ENCODE peak calls at places on chromosomes 16 and 17, in nine cellular contexts. B is right lobe of liver, O is uterus, S is IMR-90, E is heart left ventricle, D is bronchial epithelial cell, X is MM.1S, K is psoas muscle, J is cardiac muscle cell. Q is an unnamed sample.

GRCh38 chr16:56029026-56029425 is 153.9 kb upstream of the CES5A start:
- DNase-seq in O (no peak), X (no peak), E (no peak), D (no peak), K (no peak), S (no peak), B (no peak), J (no peak), Q (no peak)

GRCh38 chr17:319266-319665 is 33.3 kb downstream of the RPH3AL start:
- DNase-seq in D (no peak), E (no peak), J (no peak), K (peak; percentile 38), B (peak; percentile 37), O (no peak), X (no peak), S (no peak), Q (no peak)

GRCh38 chr16:8173111-8173644 is 417.1 kb downstream of the TMEM114 start:
- DNase-seq in S (peak; percentile 28), J (peak; percentile 26), D (peak; percentile 49), O (no peak), K (peak; percentile 68), B (peak; percentile 70), X (peak; percentile 28), E (peak; percentile 73), Q (no peak)

GRCh38 chr17:77638229-77638628 is 320.3 kb upstream of the TNRC6C start:
- DNase-seq in J (no peak), K (no peak), D (no peak), E (no peak), S (no peak), X (no peak), O (no peak), B (no peak), Q (no peak)

GRCh38 chr16:29794231-29794710 is 3.7 kb downstream of the KIF22 start:
- DNase-seq in X (no peak), D (no peak), O (no peak), K (no peak), J (no peak), E (no peak), S (no peak), B (no peak), Q (no peak)

GRCh38 chr16:65509172-65509571 is 387.3 kb upstream of the CDH11 start:
- DNase-seq in J (no peak), D (peak; percentile 49), B (no peak), K (no peak), O (no peak), X (no peak), E (no peak), S (no peak), Q (no peak)

GRCh38 chr17:74259667-74260524 is 14.1 kb upstream of the DNAI2 start:
- DNase-seq in X (no peak), J (no peak), O (no peak), D (peak; percentile 31), B (no peak), K (no peak), S (no peak), E (no peak), Q (no peak)

GRCh38 chr16:81758376-81758775 is 20.7 kb upstream of the PLCG2 start:
- DNase-seq in O (no peak), J (peak; percentile 8), D (peak; percentile 76), S (peak; percentile 9), E (no peak), B (no peak), K (no peak), X (no peak), Q (no peak)

GRCh38 chr16:15913046-15913698 is 24.8 kb upstream of the CEP20 start:
- DNase-seq in D (no peak), O (no peak), S (no peak), K (no peak), J (no peak), B (no peak), X (no peak), E (no peak), Q (no peak)

GRCh38 chr17:17377568-17377967 is 74.4 kb downstream of the NT5M start:
- DNase-seq in K (no peak), O (no peak), E (no peak), B (no peak), S (no peak), J (no peak), X (no peak), D (no peak), Q (no peak)
- H3K27me3 ChIP-seq in K (no peaks in the 10 kb centered on the region), O (no peaks in the 10 kb centered on the region), E (no peaks in the 10 kb centered on the region), B (no peaks in the 10 kb centered on the region), S (peaks cover 30% of the 10 kb centered on the region), J (peaks cover 8% of the 10 kb centered on the region), X (peaks cover 30% of the 10 kb centered on the region), D (peaks cover 21% of the 10 kb centered on the region), Q (no peaks in the 10 kb centered on the region)

DNA sequence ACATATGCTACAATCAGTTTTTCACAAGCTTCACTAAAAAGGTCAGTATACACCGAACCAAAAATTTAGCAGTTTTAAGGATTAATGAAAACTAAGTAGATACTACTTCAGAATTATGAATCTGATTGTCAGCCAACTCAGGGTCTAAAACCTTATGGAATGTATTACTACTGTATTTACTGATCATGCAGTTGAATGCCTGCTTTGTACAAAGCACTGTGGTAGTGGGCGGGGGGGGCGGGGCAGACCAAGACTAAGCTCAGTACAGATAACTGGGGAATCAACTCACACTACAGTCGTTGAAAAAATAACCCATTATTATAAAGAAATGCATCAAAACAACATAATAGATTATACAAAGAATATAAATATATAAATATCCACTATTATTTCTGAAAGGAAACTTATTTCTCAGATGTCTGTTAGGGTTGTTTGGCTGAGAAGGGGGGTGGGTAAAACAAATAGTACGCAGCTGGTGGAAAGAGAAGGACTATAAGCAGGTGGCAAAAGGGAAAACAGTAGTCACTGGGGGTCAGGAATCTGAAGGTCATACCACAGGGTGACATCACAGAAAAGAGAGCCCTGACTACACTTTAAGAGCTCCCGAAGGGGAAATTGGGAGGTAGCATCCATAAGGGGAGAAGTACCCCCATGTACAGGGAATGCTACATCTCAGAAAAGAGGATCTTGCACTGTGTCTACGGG is 109.4 kb upstream of the AXIN2 start:
- DNase-seq in D (no peak), J (no peak), O (no peak), S (no peak), K (no peak), X (no peak), E (no peak), B (no peak), Q (no peak)
- H3K27me3 ChIP-seq in D (no peaks in the 10 kb centered on the region), J (no peaks in the 10 kb centered on the region), O (no peaks in the 10 kb centered on the region), S (no peaks in the 10 kb centered on the region), K (no peaks in the 10 kb centered on the region), X (no peaks in the 10 kb centered on the region), E (no peaks in the 10 kb centered on the region), B (no peaks in the 10 kb centered on the region), Q (no peaks in the 10 kb centered on the region)

DNA sequence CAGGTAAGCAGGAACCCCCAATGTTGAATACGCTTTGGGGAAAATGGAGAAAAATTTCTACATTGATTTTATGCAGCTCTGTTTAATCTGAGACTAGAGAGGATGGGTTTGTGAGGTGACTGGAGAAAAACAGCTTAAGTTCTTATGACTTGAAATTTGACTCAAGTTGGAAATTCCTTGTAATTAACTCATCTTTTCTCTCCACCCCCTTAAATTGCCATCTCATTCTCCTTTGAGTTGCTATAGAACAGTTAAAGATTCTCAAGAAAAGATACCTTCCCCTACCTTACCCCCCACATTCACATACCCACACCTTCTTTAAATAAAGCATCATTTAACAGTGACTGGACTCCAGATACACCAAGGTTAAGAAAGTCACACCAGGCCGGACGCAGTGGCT is 24.2 kb downstream of the ZNRF1 start:
- DNase-seq in X (no peak), K (no peak), B (no peak), S (peak; percentile 70), D (no peak), E (no peak), J (no peak), O (no peak), Q (no peak)
- H3K27me3 ChIP-seq in X (no peaks in the 10 kb centered on the region), K (no peaks in the 10 kb centered on the region), B (no peaks in the 10 kb centered on the region), S (no peaks in the 10 kb centered on the region), D (no peaks in the 10 kb centered on the region), E (no peaks in the 10 kb centered on the region), J (no peaks in the 10 kb centered on the region), O (no peaks in the 10 kb centered on the region), Q (no peaks in the 10 kb centered on the region)

DNA sequence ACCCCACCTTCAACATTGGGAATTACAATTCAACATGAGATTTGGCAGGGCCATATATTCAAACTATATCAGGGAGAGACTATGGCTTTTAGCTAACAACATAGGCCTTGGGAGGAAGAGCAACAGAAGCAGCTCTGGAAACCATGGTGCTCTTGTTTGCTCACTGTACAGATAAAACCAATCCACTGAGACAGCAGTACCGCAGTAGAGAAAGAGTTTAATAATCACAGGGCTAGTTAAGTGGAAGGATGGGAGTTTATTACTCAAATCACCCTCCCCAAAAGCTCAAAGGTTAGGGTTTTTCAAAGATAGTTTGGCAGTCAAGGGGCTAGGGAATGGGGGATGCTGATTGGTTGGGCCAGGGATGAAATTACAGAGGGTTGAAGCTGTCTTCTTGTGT is 52.7 kb upstream of the CRHR1 start:
- DNase-seq in E (no peak), K (no peak), O (no peak), X (no peak), B (no peak), S (no peak), D (no peak), J (no peak), Q (no peak)
- H3K27me3 ChIP-seq in E (no peaks in the 10 kb centered on the region), K (no peaks in the 10 kb centered on the region), O (no peaks in the 10 kb centered on the region), X (peaks cover 34% of the 10 kb centered on the region), B (no peaks in the 10 kb centered on the region), S (peaks cover 10% of the 10 kb centered on the region), D (no peaks in the 10 kb centered on the region), J (peaks cover under 1% of the 10 kb centered on the region), Q (no peaks in the 10 kb centered on the region)

DNA sequence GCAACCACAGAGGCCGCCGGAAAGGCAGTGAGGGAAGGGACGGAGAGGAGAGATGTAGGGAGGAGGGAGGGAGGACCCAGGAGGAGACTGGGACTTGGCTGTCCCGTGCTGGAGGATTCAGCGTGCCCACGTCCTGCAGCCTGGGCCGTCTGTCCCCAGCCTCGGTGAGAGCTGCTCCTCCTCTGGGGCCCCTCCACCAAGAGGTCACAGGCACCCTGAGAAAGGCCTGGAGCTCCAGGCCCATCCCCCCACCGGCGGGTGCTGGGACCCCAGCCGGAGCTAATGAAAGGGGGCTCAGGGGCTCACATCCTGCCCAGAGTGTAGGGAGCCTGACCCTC is 22.0 kb downstream of the TPSD1 start:
- DNase-seq in K (no peak), E (no peak), S (no peak), X (no peak), J (no peak), O (no peak), D (no peak), B (no peak), Q (no peak)
- H3K27me3 ChIP-seq in K (no peaks in the 10 kb centered on the region), E (no peaks in the 10 kb centered on the region), S (peaks cover 56% of the 10 kb centered on the region), X (peaks cover 94% of the 10 kb centered on the region), J (peaks cover 3% of the 10 kb centered on the region), O (no peaks in the 10 kb centered on the region), D (no peaks in the 10 kb centered on the region), B (no peaks in the 10 kb centered on the region), Q (no peaks in the 10 kb centered on the region)

GRCh38 chr17:61789872-61790271 is 73.5 kb downstream of the BRIP1 start:
- DNase-seq in O (no peak), J (no peak), X (no peak), S (no peak), K (no peak), D (no peak), E (no peak), B (no peak), Q (no peak)
- H3K27me3 ChIP-seq in O (no peaks in the 10 kb centered on the region), J (no peaks in the 10 kb centered on the region), X (no peaks in the 10 kb centered on the region), S (no peaks in the 10 kb centered on the region), K (no peaks in the 10 kb centered on the region), D (no peaks in the 10 kb centered on the region), E (no peaks in the 10 kb centered on the region), B (no peaks in the 10 kb centered on the region), Q (no peaks in the 10 kb centered on the region)

GRCh38 chr17:47733047-47733413 is at the start of gene TBX21:
- DNase-seq in S (no peak), O (peak; percentile 30), D (no peak), B (peak; percentile 73), J (peak; percentile 27), E (peak; percentile 54), X (peak; percentile 81), K (peak; percentile 83), Q (no peak)
- H3K27me3 ChIP-seq in S (peaks cover 87% of the 10 kb centered on the region), O (peaks cover 3% of the 10 kb centered on the region), D (peaks cover 38% of the 10 kb centered on the region), B (no peaks in the 10 kb centered on the region), J (peaks cover 70% of the 10 kb centered on the region), E (peaks cover 12% of the 10 kb centered on the region), X (peaks cover 35% of the 10 kb centered on the region), K (no peaks in the 10 kb centered on the region), Q (peaks cover 7% of the 10 kb centered on the region)

GRCh38 chr16:68519225-68519745 is 19.8 kb upstream of the ZFP90 start:
- DNase-seq in B (no peak), E (no peak), O (no peak), D (no peak), X (no peak), S (no peak), K (no peak), J (no peak), Q (no peak)
- H3K27me3 ChIP-seq in B (no peaks in the 10 kb centered on the region), E (no peaks in the 10 kb centered on the region), O (no peaks in the 10 kb centered on the region), D (no peaks in the 10 kb centered on the region), X (peaks cover 2% of the 10 kb centered on the region), S (peaks cover 19% of the 10 kb centered on the region), K (no peaks in the 10 kb centered on the region), J (no peaks in the 10 kb centered on the region), Q (no peaks in the 10 kb centered on the region)

Q was measured in thoracic aorta.